ENCODE peak calls at places on chromosomes 2 and 18, in four cellular contexts. K, M, F and J are unnamed samples.

GRCh38 chr2:120180066-120180465 is 43.1 kb downstream of the TMEM185B start:
- DNase-seq in M (no peak), K (no peak), F (no peak), J (no peak)

GRCh38 chr2:149388120-149388816 is 57.9 kb downstream of the LYPD6 start:
- DNase-seq in M (no peak), K (no peak), F (no peak), J (no peak)

GRCh38 chr2:66346241-66346664 is 88.7 kb upstream of the MEIS1 start:
- DNase-seq in M (no peak), K (no peak), F (no peak), J (peak; percentile 59)

GRCh38 chr18:8756571-8756970 is 51.2 kb downstream of the MTCL1 start:
- DNase-seq in M (no peak), F (no peak), K (no peak), J (no peak)

GRCh38 chr2:216086207-216086893 is 4.6 kb downstream of the TMEM169 start:
- DNase-seq in F (no peak), M (no peak), K (no peak), J (no peak)

GRCh38 chr2:101205521-101205998 is 47.1 kb upstream of the CNOT11 start:
- DNase-seq in K (peak; percentile 49), F (peak; percentile 71), M (no peak), J (peak; percentile 80)

GRCh38 chr2:28683100-28683706 is 68.4 kb upstream of the PPP1CB start:
- DNase-seq in F (peak; percentile 88), K (peak; percentile 81), M (no peak), J (peak; percentile 74)

GRCh38 chr2:145957929-145958328 is 1438.0 kb upstream of the ZEB2 start:
- DNase-seq in K (no peak), M (no peak), F (no peak), J (no peak)

GRCh38 chr18:46152436-46152807 is 48.2 kb downstream of the HAUS1 start:
- DNase-seq in K (no peak), F (no peak), M (no peak), J (no peak)

GRCh38 chr18:518081-518480 is 17.6 kb upstream of the COLEC12 start:
- DNase-seq in K (no peak), M (no peak), F (no peak), J (no peak)

GRCh38 chr2:121075641-121076500 is 209.1 kb downstream of the TFCP2L1 start:
- DNase-seq in F (no peak), K (peak; percentile 46), M (no peak), J (no peak)

GRCh38 chr2:101341421-101341820 is 32.9 kb upstream of the RNF149 start:
- DNase-seq in M (no peak), F (no peak), K (no peak), J (no peak)

GRCh38 chr18:830315-830901 is 18.4 kb upstream of the YES1 start:
- DNase-seq in F (no peak), K (no peak), M (no peak), J (no peak)

GRCh38 chr2:25756444-25757022 is 83.2 kb upstream of the DTNB start:
- DNase-seq in F (no peak), K (no peak), M (no peak), J (no peak)

GRCh38 chr2:226649871-226650660 is 149.6 kb downstream of the IRS1 start:
- DNase-seq in K (peak; percentile 59), F (peak; percentile 84), M (peak; percentile 72), J (peak; percentile 85)

GRCh38 chr2:157181234-157181633 is 76.3 kb upstream of the GALNT5 start:
- DNase-seq in M (no peak), F (no peak), K (no peak), J (no peak)

GRCh38 chr2:97699765-97700444 is 13.5 kb upstream of the ZAP70 start:
- DNase-seq in F (no peak), K (no peak), M (no peak), J (peak; percentile 74)

GRCh38 chr2:70983506-70984227 is 5.2 kb downstream of the ANKRD53 start:
- DNase-seq in K (no peak), M (no peak), F (peak; percentile 24), J (no peak)

DNA sequence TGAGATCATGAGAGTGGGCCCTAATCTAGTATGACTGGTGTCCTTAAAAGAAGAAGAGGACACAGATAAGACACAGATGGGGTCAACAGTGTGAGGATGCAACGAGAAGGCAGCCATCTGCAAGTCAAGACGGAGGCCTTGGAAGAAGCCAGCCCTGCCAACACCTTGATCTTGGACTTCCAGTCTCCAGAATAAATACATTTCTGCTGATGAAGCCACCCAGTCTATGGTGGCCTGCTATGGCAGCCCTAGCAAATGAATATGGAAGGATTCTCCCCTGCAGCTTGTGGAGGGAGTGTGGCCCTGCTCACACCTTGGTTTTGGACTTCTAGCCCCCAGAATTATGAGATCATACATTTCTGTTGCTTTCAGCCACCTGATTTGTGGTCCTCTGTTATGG is 12.3 kb downstream of the CTIF start:
- DNase-seq in F (peak; percentile 11), K (no peak), M (no peak), J (no peak)
- H3K4me1 ChIP-seq in F (peaks cover 43% of the 10 kb centered on the region), K (no peaks in the 10 kb centered on the region), M (no peaks in the 10 kb centered on the region), J (peaks cover 26% of the 10 kb centered on the region)

GRCh38 chr18:55517055-55517454 is 70.9 kb downstream of the TCF4 start:
- DNase-seq in F (no peak), M (no peak), K (no peak), J (no peak)

GRCh38 chr18:55511277-55511676 is 76.7 kb downstream of the TCF4 start:
- DNase-seq in K (no peak), M (no peak), F (no peak), J (no peak)

GRCh38 chr18:55513199-55513598 is 74.8 kb downstream of the TCF4 start:
- DNase-seq in F (no peak), K (no peak), M (no peak), J (no peak)

GRCh38 chr18:55515946-55516710 is 71.9 kb downstream of the TCF4 start:
- DNase-seq in M (no peak), K (no peak), F (no peak), J (no peak)

GRCh38 chr18:55515204-55515603 is 72.8 kb downstream of the TCF4 start:
- DNase-seq in F (no peak), K (no peak), M (no peak), J (no peak)
- H3K4me1 ChIP-seq in F (no peaks in the 10 kb centered on the region), K (no peaks in the 10 kb centered on the region), M (no peaks in the 10 kb centered on the region), J (no peaks in the 10 kb centered on the region)

GRCh38 chr2:160205511-160205910 is 5.4 kb upstream of the ITGB6 start:
- DNase-seq in K (no peak), M (no peak), F (peak; percentile 83), J (peak; percentile 81)
- H3K4me1 ChIP-seq in K (peaks cover 5% of the 10 kb centered on the region), M (peaks cover 3% of the 10 kb centered on the region), F (peaks cover 26% of the 10 kb centered on the region), J (peaks cover 24% of the 10 kb centered on the region)

DNA sequence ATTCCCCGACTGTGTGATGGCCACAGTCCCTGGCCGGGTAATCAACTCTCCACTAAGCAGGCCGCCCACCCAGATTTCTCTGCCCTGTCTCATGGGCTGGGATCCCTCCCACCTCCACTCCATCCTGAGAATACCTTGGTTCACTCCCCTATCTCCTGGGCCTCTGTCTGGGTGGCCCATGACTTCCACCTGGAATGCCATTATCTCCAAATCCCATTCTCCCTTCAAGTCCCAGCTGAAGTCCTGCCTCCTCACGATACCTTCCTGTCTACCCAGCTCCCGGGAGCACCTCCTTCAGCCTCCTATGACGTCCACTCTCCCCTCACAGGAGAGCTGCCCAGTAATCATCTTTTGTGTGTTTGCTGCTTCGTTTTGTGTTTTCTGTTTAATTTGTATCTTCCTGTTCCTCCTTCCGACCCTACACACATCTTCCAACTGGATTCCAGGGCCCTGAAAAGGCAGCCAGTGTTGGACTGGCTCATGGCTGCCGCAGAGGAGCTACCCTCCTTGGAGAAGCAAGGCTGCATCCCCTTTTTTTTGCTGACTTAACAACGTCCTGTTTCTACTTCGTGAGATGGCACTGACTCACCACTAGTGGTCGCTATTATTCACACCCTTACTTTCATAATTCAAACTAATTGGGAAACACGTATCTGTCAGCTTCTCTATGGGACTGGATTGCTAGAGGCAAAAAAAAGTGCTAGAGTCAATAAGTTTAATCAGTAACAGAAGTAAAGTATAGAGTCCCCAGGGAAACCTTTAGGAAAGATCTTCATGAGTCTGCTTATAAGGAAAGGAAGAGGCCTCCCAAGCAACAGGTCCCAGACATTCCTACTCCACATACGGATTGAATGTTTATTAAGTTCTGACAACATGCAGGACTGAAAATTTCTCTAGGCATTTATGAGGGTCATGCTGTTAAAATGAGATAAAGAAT is 171.9 kb upstream of the GATA6 start:
- DNase-seq in F (no peak), M (no peak), K (no peak), J (peak; percentile 75)
- H3K4me1 ChIP-seq in F (no peaks in the 10 kb centered on the region), M (no peaks in the 10 kb centered on the region), K (no peaks in the 10 kb centered on the region), J (peaks cover 45% of the 10 kb centered on the region)

DNA sequence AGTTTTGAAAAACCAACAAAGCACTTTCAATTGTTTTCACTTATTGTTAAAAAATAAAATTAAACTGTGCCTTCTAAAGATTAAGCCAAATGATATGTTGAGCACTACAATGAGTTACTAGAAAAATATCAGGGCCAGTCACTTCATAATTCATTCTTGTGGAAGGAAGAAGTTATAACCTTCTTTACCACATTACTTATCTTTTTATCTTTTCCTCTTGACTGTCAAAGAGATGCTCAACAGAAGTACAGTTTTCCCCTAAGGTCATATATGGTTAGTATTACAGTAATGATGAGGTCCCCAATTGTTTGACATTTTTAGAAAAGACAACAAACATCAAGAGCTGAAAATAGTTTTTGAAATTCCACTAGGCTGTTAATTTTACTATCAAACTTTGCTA is 9.4 kb downstream of the PELI1 start:
- DNase-seq in K (no peak), M (no peak), F (no peak), J (no peak)
- H3K4me1 ChIP-seq in K (peaks cover 9% of the 10 kb centered on the region), M (peaks cover 18% of the 10 kb centered on the region), F (peaks cover 29% of the 10 kb centered on the region), J (peaks cover 15% of the 10 kb centered on the region)

DNA sequence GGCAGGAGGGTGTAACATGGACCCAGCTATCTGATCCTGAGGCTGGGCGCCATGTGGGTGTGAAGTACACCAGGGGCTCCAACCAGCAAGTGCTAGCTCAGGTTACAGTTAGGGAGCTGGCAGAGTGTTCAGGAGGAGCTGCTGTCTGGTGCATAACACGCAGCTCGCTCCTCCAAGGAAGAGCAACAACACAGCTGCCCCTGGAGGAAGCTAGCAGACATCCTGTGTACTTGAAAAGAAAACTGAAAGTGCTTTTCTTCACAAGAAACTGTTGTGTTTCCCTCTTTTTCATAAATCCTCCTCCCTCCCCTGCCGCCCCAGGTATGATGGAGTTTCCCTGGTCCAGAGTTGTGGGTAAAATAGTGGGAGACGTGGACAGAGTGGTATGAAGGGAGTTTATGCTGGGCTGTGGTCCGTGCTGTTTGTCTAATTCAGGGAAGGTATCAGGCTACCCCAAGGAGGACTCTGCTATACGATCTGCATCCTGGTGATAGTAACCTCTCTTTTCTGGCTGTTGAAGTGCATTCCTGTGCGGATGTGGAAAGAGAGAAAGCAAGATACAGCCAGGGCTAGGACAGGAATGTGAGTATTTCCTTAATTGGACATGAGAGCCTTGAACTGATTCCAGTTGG is 6.1 kb upstream of the LBH start:
- DNase-seq in M (peak; percentile 84), K (peak; percentile 60), F (no peak), J (peak; percentile 69)
- H3K4me1 ChIP-seq in M (peaks cover 30% of the 10 kb centered on the region), K (peaks cover 5% of the 10 kb centered on the region), F (peaks cover 19% of the 10 kb centered on the region), J (peaks cover 6% of the 10 kb centered on the region)